ENCODE peak calls at places on chromosomes 16 and 17, in eight cellular contexts. One of them, this sample, is unnamed.

GRCh38 chr17:18850679-18851078 is 7.3 kb upstream of the PRPSAP2 start:
- DNase-seq in dorsolateral prefrontal cortex: no peak
- DNase-seq in upper lobe of right lung: peak
- DNase-seq in right lobe of liver: no peak
- DNase-seq in tibial nerve: no peak
- DNase-seq in mesothelial cell of epicardium: no peak
- DNase-seq in CD8-positive, alpha-beta T cell: no peak
- DNase-seq in esophagus squamous epithelium: no peak
- DNase-seq in this sample: no peak

GRCh38 chr17:29119265-29119664 is 60.9 kb downstream of the MYO18A start:
- DNase-seq in dorsolateral prefrontal cortex: no peak
- DNase-seq in upper lobe of right lung: no peak
- DNase-seq in right lobe of liver: no peak
- DNase-seq in tibial nerve: no peak
- DNase-seq in mesothelial cell of epicardium: no peak
- DNase-seq in CD8-positive, alpha-beta T cell: no peak
- DNase-seq in esophagus squamous epithelium: no peak
- DNase-seq in this sample: no peak

GRCh38 chr16:68509381-68509780 is 29.7 kb upstream of the ZFP90 start:
- DNase-seq in dorsolateral prefrontal cortex: no peak
- DNase-seq in upper lobe of right lung: no peak
- DNase-seq in right lobe of liver: no peak
- DNase-seq in tibial nerve: no peak
- DNase-seq in mesothelial cell of epicardium: no peak
- DNase-seq in CD8-positive, alpha-beta T cell: no peak
- DNase-seq in esophagus squamous epithelium: no peak
- DNase-seq in this sample: no peak

GRCh38 chr17:32914181-32914580 is 13.8 kb upstream of the TMEM98 start:
- DNase-seq in dorsolateral prefrontal cortex: no peak
- DNase-seq in upper lobe of right lung: no peak
- DNase-seq in right lobe of liver: no peak
- DNase-seq in tibial nerve: no peak
- DNase-seq in mesothelial cell of epicardium: no peak
- DNase-seq in CD8-positive, alpha-beta T cell: no peak
- DNase-seq in esophagus squamous epithelium: no peak
- DNase-seq in this sample: no peak

GRCh38 chr16:89114159-89114981 is 20.7 kb downstream of the ACSF3 start:
- DNase-seq in dorsolateral prefrontal cortex: peak
- DNase-seq in upper lobe of right lung: peak
- DNase-seq in right lobe of liver: peak
- DNase-seq in tibial nerve: no peak
- DNase-seq in mesothelial cell of epicardium: no peak
- DNase-seq in CD8-positive, alpha-beta T cell: peak
- DNase-seq in esophagus squamous epithelium: no peak
- DNase-seq in this sample: no peak

GRCh38 chr16:3173892-3174617 is 13.9 kb upstream of the OR1F1 start:
- DNase-seq in dorsolateral prefrontal cortex: no peak
- DNase-seq in upper lobe of right lung: no peak
- DNase-seq in right lobe of liver: peak
- DNase-seq in tibial nerve: no peak
- DNase-seq in mesothelial cell of epicardium: no peak
- DNase-seq in CD8-positive, alpha-beta T cell: no peak
- DNase-seq in esophagus squamous epithelium: no peak
- DNase-seq in this sample: no peak

GRCh38 chr16:4317471-4318170 is 1.8 kb downstream of the GLIS2 start:
- DNase-seq in dorsolateral prefrontal cortex: no peak
- DNase-seq in upper lobe of right lung: peak
- DNase-seq in right lobe of liver: no peak
- DNase-seq in tibial nerve: no peak
- DNase-seq in mesothelial cell of epicardium: no peak
- DNase-seq in CD8-positive, alpha-beta T cell: no peak
- DNase-seq in esophagus squamous epithelium: no peak
- DNase-seq in this sample: no peak

GRCh38 chr17:5355416-5356129 is 63.9 kb downstream of the NUP88 start:
- DNase-seq in dorsolateral prefrontal cortex: no peak
- DNase-seq in upper lobe of right lung: no peak
- DNase-seq in right lobe of liver: no peak
- DNase-seq in tibial nerve: peak
- DNase-seq in mesothelial cell of epicardium: no peak
- DNase-seq in CD8-positive, alpha-beta T cell: no peak
- DNase-seq in esophagus squamous epithelium: no peak
- DNase-seq in this sample: no peak

GRCh38 chr16:86079185-86079885 is 180.4 kb downstream of the IRF8 start:
- DNase-seq in dorsolateral prefrontal cortex: peak
- DNase-seq in upper lobe of right lung: peak
- DNase-seq in right lobe of liver: peak
- DNase-seq in tibial nerve: no peak
- DNase-seq in mesothelial cell of epicardium: no peak
- DNase-seq in CD8-positive, alpha-beta T cell: no peak
- DNase-seq in esophagus squamous epithelium: no peak
- DNase-seq in this sample: no peak

GRCh38 chr17:83084214-83084613 is 4.8 kb downstream of the METRNL start:
- DNase-seq in dorsolateral prefrontal cortex: no peak
- DNase-seq in upper lobe of right lung: no peak
- DNase-seq in right lobe of liver: no peak
- DNase-seq in tibial nerve: no peak
- DNase-seq in mesothelial cell of epicardium: no peak
- DNase-seq in CD8-positive, alpha-beta T cell: no peak
- DNase-seq in esophagus squamous epithelium: no peak
- DNase-seq in this sample: no peak

GRCh38 chr17:19010729-19011505 is 6.4 kb upstream of the FAM83G start:
- DNase-seq in dorsolateral prefrontal cortex: no peak
- DNase-seq in upper lobe of right lung: no peak
- DNase-seq in right lobe of liver: no peak
- DNase-seq in tibial nerve: no peak
- DNase-seq in mesothelial cell of epicardium: no peak
- DNase-seq in CD8-positive, alpha-beta T cell: no peak
- DNase-seq in esophagus squamous epithelium: no peak
- DNase-seq in this sample: no peak

GRCh38 chr16:87581867-87582220 is 20.5 kb upstream of the JPH3 start:
- DNase-seq in dorsolateral prefrontal cortex: no peak
- DNase-seq in upper lobe of right lung: no peak
- DNase-seq in right lobe of liver: no peak
- DNase-seq in tibial nerve: peak
- DNase-seq in mesothelial cell of epicardium: no peak
- DNase-seq in CD8-positive, alpha-beta T cell: no peak
- DNase-seq in esophagus squamous epithelium: peak
- DNase-seq in this sample: peak

GRCh38 chr16:1300664-1301476 is 8.6 kb upstream of the UBE2I start:
- DNase-seq in dorsolateral prefrontal cortex: peak
- DNase-seq in upper lobe of right lung: peak
- DNase-seq in right lobe of liver: peak
- DNase-seq in tibial nerve: no peak
- DNase-seq in mesothelial cell of epicardium: no peak
- DNase-seq in CD8-positive, alpha-beta T cell: peak
- DNase-seq in esophagus squamous epithelium: no peak
- DNase-seq in this sample: no peak

GRCh38 chr17:29136998-29137730 is 43.0 kb downstream of the MYO18A start:
- DNase-seq in dorsolateral prefrontal cortex: no peak
- DNase-seq in upper lobe of right lung: no peak
- DNase-seq in right lobe of liver: no peak
- DNase-seq in tibial nerve: no peak
- DNase-seq in mesothelial cell of epicardium: no peak
- DNase-seq in CD8-positive, alpha-beta T cell: no peak
- DNase-seq in esophagus squamous epithelium: no peak
- DNase-seq in this sample: no peak

GRCh38 chr17:46889519-46889918 is 33.4 kb upstream of the GOSR2 start:
- DNase-seq in dorsolateral prefrontal cortex: no peak
- DNase-seq in upper lobe of right lung: no peak
- DNase-seq in right lobe of liver: no peak
- DNase-seq in tibial nerve: no peak
- DNase-seq in mesothelial cell of epicardium: no peak
- DNase-seq in CD8-positive, alpha-beta T cell: no peak
- DNase-seq in esophagus squamous epithelium: no peak
- DNase-seq in this sample: no peak

GRCh38 chr17:57986841-57987581 is 1.0 kb downstream of the VEZF1 start:
- DNase-seq in dorsolateral prefrontal cortex: peak
- DNase-seq in upper lobe of right lung: peak
- DNase-seq in right lobe of liver: peak
- DNase-seq in tibial nerve: no peak
- DNase-seq in mesothelial cell of epicardium: peak
- DNase-seq in CD8-positive, alpha-beta T cell: peak
- DNase-seq in esophagus squamous epithelium: no peak
- DNase-seq in this sample: no peak

GRCh38 chr17:65058151-65058550 is 1.6 kb upstream of the GNA13 start:
- DNase-seq in dorsolateral prefrontal cortex: no peak
- DNase-seq in upper lobe of right lung: no peak
- DNase-seq in right lobe of liver: no peak
- DNase-seq in tibial nerve: no peak
- DNase-seq in mesothelial cell of epicardium: no peak
- DNase-seq in CD8-positive, alpha-beta T cell: no peak
- DNase-seq in esophagus squamous epithelium: no peak
- DNase-seq in this sample: no peak

GRCh38 chr17:62688398-62689140 is 61.1 kb downstream of the MRC2 start:
- DNase-seq in dorsolateral prefrontal cortex: no peak
- DNase-seq in upper lobe of right lung: no peak
- DNase-seq in right lobe of liver: no peak
- DNase-seq in tibial nerve: no peak
- DNase-seq in mesothelial cell of epicardium: no peak
- DNase-seq in CD8-positive, alpha-beta T cell: no peak
- DNase-seq in esophagus squamous epithelium: no peak
- DNase-seq in this sample: no peak

GRCh38 chr16:51461255-51461654 is 310.2 kb upstream of the SALL1 start:
- DNase-seq in dorsolateral prefrontal cortex: no peak
- DNase-seq in upper lobe of right lung: no peak
- DNase-seq in right lobe of liver: no peak
- DNase-seq in tibial nerve: no peak
- DNase-seq in mesothelial cell of epicardium: no peak
- DNase-seq in CD8-positive, alpha-beta T cell: no peak
- DNase-seq in esophagus squamous epithelium: no peak
- DNase-seq in this sample: no peak

GRCh38 chr17:83160443-83161297 is 81.3 kb downstream of the METRNL start:
- DNase-seq in dorsolateral prefrontal cortex: no peak
- DNase-seq in upper lobe of right lung: peak
- DNase-seq in right lobe of liver: no peak
- DNase-seq in tibial nerve: no peak
- DNase-seq in mesothelial cell of epicardium: no peak
- DNase-seq in CD8-positive, alpha-beta T cell: no peak
- DNase-seq in esophagus squamous epithelium: no peak
- DNase-seq in this sample: peak

GRCh38 chr16:62927122-62927521 is 890.9 kb upstream of the CDH8 start:
- DNase-seq in dorsolateral prefrontal cortex: no peak
- DNase-seq in upper lobe of right lung: no peak
- DNase-seq in right lobe of liver: no peak
- DNase-seq in tibial nerve: no peak
- DNase-seq in mesothelial cell of epicardium: no peak
- DNase-seq in CD8-positive, alpha-beta T cell: no peak
- DNase-seq in esophagus squamous epithelium: no peak
- DNase-seq in this sample: no peak

GRCh38 chr16:9772526-9772925 is 409.7 kb downstream of the GRIN2A start:
- DNase-seq in dorsolateral prefrontal cortex: no peak
- DNase-seq in upper lobe of right lung: no peak
- DNase-seq in right lobe of liver: no peak
- DNase-seq in tibial nerve: no peak
- DNase-seq in mesothelial cell of epicardium: no peak
- DNase-seq in CD8-positive, alpha-beta T cell: no peak
- DNase-seq in esophagus squamous epithelium: no peak
- DNase-seq in this sample: no peak

GRCh38 chr17:57862410-57862989 is 12.7 kb upstream of the MRPS23 start:
- DNase-seq in dorsolateral prefrontal cortex: no peak
- DNase-seq in upper lobe of right lung: peak
- DNase-seq in right lobe of liver: no peak
- DNase-seq in tibial nerve: no peak
- DNase-seq in mesothelial cell of epicardium: no peak
- DNase-seq in CD8-positive, alpha-beta T cell: no peak
- DNase-seq in esophagus squamous epithelium: no peak
- DNase-seq in this sample: no peak

GRCh38 chr16:12062343-12063003 is 85.9 kb downstream of the SNX29 start:
- DNase-seq in dorsolateral prefrontal cortex: no peak
- DNase-seq in upper lobe of right lung: peak
- DNase-seq in right lobe of liver: peak
- DNase-seq in tibial nerve: peak
- DNase-seq in mesothelial cell of epicardium: no peak
- DNase-seq in CD8-positive, alpha-beta T cell: no peak
- DNase-seq in esophagus squamous epithelium: peak
- DNase-seq in this sample: peak

GRCh38 chr16:67694611-67695010 is 24.5 kb downstream of the GFOD2 start:
- DNase-seq in dorsolateral prefrontal cortex: no peak
- DNase-seq in upper lobe of right lung: no peak
- DNase-seq in right lobe of liver: peak
- DNase-seq in tibial nerve: no peak
- DNase-seq in mesothelial cell of epicardium: no peak
- DNase-seq in CD8-positive, alpha-beta T cell: no peak
- DNase-seq in esophagus squamous epithelium: no peak
- DNase-seq in this sample: no peak

DNA sequence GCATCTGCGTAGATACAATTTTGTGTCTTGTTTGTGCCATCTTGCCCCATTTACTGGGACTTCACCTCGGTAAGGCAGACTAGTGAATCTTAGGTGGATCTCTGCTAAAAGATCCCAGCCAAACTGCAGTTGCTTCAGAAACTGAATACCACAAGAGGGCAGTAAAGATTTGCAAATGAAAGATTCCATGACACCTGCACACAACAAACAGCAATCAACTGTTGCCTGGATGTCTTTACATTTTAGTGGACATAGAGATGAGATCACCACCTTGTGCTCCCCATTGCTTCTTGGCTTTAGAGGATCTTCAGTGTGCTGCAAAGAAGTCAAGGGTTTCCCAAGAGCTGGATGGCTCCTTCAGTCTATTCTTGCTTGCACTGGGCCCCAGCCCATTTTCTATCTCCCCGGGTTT is 119.2 kb upstream of the CACNG5 start:
- DNase-seq in dorsolateral prefrontal cortex: no peak
- DNase-seq in upper lobe of right lung: no peak
- DNase-seq in right lobe of liver: no peak
- DNase-seq in tibial nerve: peak
- DNase-seq in mesothelial cell of epicardium: no peak
- DNase-seq in CD8-positive, alpha-beta T cell: no peak
- DNase-seq in esophagus squamous epithelium: no peak
- DNase-seq in this sample: no peak
- TF ChIP-seq CTCF in dorsolateral prefrontal cortex: peak
- TF ChIP-seq CTCF in upper lobe of right lung: peak
- TF ChIP-seq CTCF in right lobe of liver: peak
- TF ChIP-seq CTCF in tibial nerve: peak
- TF ChIP-seq CTCF in mesothelial cell of epicardium: peak
- TF ChIP-seq CTCF in CD8-positive, alpha-beta T cell: peak
- TF ChIP-seq CTCF in esophagus squamous epithelium: peak
- TF ChIP-seq CTCF in this sample: peak

GRCh38 chr16:56657555-56658430 is at the start of gene MT1F:
- DNase-seq in dorsolateral prefrontal cortex: peak
- DNase-seq in upper lobe of right lung: peak
- DNase-seq in right lobe of liver: peak
- DNase-seq in tibial nerve: peak
- DNase-seq in mesothelial cell of epicardium: no peak
- DNase-seq in CD8-positive, alpha-beta T cell: peak
- DNase-seq in esophagus squamous epithelium: no peak
- DNase-seq in this sample: peak
- TF ChIP-seq CTCF in dorsolateral prefrontal cortex: no peak
- TF ChIP-seq CTCF in upper lobe of right lung: peak
- TF ChIP-seq CTCF in right lobe of liver: no peak
- TF ChIP-seq CTCF in tibial nerve: no peak
- TF ChIP-seq CTCF in mesothelial cell of epicardium: no peak
- TF ChIP-seq CTCF in CD8-positive, alpha-beta T cell: no peak
- TF ChIP-seq CTCF in esophagus squamous epithelium: peak
- TF ChIP-seq CTCF in this sample: no peak

GRCh38 chr17:81991684-81992513 is 14.5 kb downstream of the ASPSCR1 start:
- DNase-seq in dorsolateral prefrontal cortex: no peak
- DNase-seq in upper lobe of right lung: peak
- DNase-seq in right lobe of liver: peak
- DNase-seq in tibial nerve: no peak
- DNase-seq in mesothelial cell of epicardium: peak
- DNase-seq in CD8-positive, alpha-beta T cell: no peak
- DNase-seq in esophagus squamous epithelium: no peak
- DNase-seq in this sample: no peak
- TF ChIP-seq CTCF in dorsolateral prefrontal cortex: no peak
- TF ChIP-seq CTCF in upper lobe of right lung: no peak
- TF ChIP-seq CTCF in right lobe of liver: no peak
- TF ChIP-seq CTCF in tibial nerve: no peak
- TF ChIP-seq CTCF in mesothelial cell of epicardium: no peak
- TF ChIP-seq CTCF in CD8-positive, alpha-beta T cell: no peak
- TF ChIP-seq CTCF in esophagus squamous epithelium: no peak
- TF ChIP-seq CTCF in this sample: no peak

GRCh38 chr17:45110676-45111611 is 21.4 kb downstream of the PLCD3 start:
- DNase-seq in dorsolateral prefrontal cortex: peak
- DNase-seq in upper lobe of right lung: no peak
- DNase-seq in right lobe of liver: no peak
- DNase-seq in tibial nerve: no peak
- DNase-seq in mesothelial cell of epicardium: no peak
- DNase-seq in CD8-positive, alpha-beta T cell: peak
- DNase-seq in esophagus squamous epithelium: no peak
- DNase-seq in this sample: no peak
- TF ChIP-seq CTCF in dorsolateral prefrontal cortex: no peak
- TF ChIP-seq CTCF in upper lobe of right lung: no peak
- TF ChIP-seq CTCF in right lobe of liver: no peak
- TF ChIP-seq CTCF in tibial nerve: no peak
- TF ChIP-seq CTCF in mesothelial cell of epicardium: no peak
- TF ChIP-seq CTCF in CD8-positive, alpha-beta T cell: no peak
- TF ChIP-seq CTCF in esophagus squamous epithelium: no peak
- TF ChIP-seq CTCF in this sample: no peak

This sample was measured in omental fat pad.